ENCODE peak calls at places on chromosome 10, in five cellular contexts. G is Calu3, N is colonic mucosa, R is RWPE1, U is stomach. I is an unnamed sample.
A peak's percentile ranks its signal among the peaks of the same experiment; 100 is the strongest.

GRCh38 chr10:59143550-59143949 is 32.9 kb upstream of the PHYHIPL start:
- DNase-seq in R (no peak), G (no peak), N (no peak), U (no peak), I (no peak)

GRCh38 chr10:28569506-28570159 is 36.7 kb downstream of the WAC start:
- DNase-seq in G (no peak), U (no peak), N (no peak), R (peak; percentile 3), I (no peak)

GRCh38 chr10:71260622-71261325 is 48.4 kb downstream of the UNC5B start:
- DNase-seq in R (peak; percentile 72), G (no peak), N (no peak), U (no peak), I (peak; percentile 74)

GRCh38 chr10:995559-995926 is 7.3 kb downstream of the GTPBP4 start:
- DNase-seq in U (no peak), G (no peak), N (no peak), R (no peak), I (no peak)

GRCh38 chr10:7410800-7411670 is at the start of gene SFMBT2:
- DNase-seq in G (peak; percentile 44), R (peak; percentile 74), N (peak; percentile 42), U (peak; percentile 51), I (peak; percentile 83)

GRCh38 chr10:4013651-4014085 is 228.7 kb upstream of the KLF6 start:
- DNase-seq in N (peak; percentile 16), G (no peak), U (no peak), R (no peak), I (no peak)

GRCh38 chr10:79339266-79339665 is 8.0 kb upstream of the PPIF start:
- DNase-seq in N (no peak), R (no peak), G (no peak), U (no peak), I (peak; percentile 37)

GRCh38 chr10:28878236-28878970 is 201.1 kb downstream of the BAMBI start:
- DNase-seq in R (no peak), U (no peak), N (no peak), G (no peak), I (no peak)

GRCh38 chr10:64409349-64409748 is 888.1 kb downstream of the REEP3 start:
- DNase-seq in R (no peak), G (no peak), N (no peak), U (no peak), I (no peak)

GRCh38 chr10:77571490-77571889 is 66.1 kb downstream of the KCNMA1 start:
- DNase-seq in N (peak; percentile 64), R (no peak), G (no peak), U (peak; percentile 36), I (no peak)

GRCh38 chr10:100737359-100738054 is 7.9 kb upstream of the PAX2 start:
- DNase-seq in R (no peak), G (no peak), U (no peak), N (no peak), I (peak; percentile 51)

GRCh38 chr10:110739811-110740271 is 95.7 kb downstream of the RBM20 start:
- DNase-seq in U (no peak), R (no peak), G (no peak), N (no peak), I (no peak)

GRCh38 chr10:80580811-80581468 is 43.2 kb downstream of the SH2D4B start:
- DNase-seq in U (no peak), G (no peak), N (peak; percentile 6), R (no peak), I (no peak)

GRCh38 chr10:80187465-80188409 is 17.6 kb downstream of the ANXA11 start:
- DNase-seq in R (no peak), U (peak; percentile 62), G (no peak), N (peak; percentile 79), I (no peak)

GRCh38 chr10:100962346-100963080 is 6.8 kb upstream of the SEMA4G start:
- DNase-seq in N (no peak), U (no peak), R (no peak), G (no peak), I (no peak)

GRCh38 chr10:114576132-114576487 is 82.0 kb downstream of the ABLIM1 start:
- DNase-seq in U (no peak), N (no peak), G (no peak), R (peak; percentile 57), I (no peak)

GRCh38 chr10:7260412-7260900 is 150.4 kb downstream of the SFMBT2 start:
- DNase-seq in G (peak; percentile 26), U (no peak), N (peak; percentile 39), R (peak; percentile 85), I (no peak)

GRCh38 chr10:90481326-90481923 is 376.4 kb downstream of the HTR7 start:
- DNase-seq in R (no peak), G (no peak), U (no peak), N (no peak), I (no peak)

GRCh38 chr10:29702288-29703164 is 67.8 kb upstream of the SVIL start:
- DNase-seq in G (no peak), R (no peak), U (no peak), N (no peak), I (no peak)

GRCh38 chr10:8967004-8967530 is 912.6 kb downstream of the GATA3 start:
- DNase-seq in N (no peak), R (no peak), G (no peak), U (no peak), I (no peak)

GRCh38 chr10:59177031-59177861 is 803 bp downstream of the PHYHIPL start:
- DNase-seq in U (no peak), N (peak; percentile 22), G (peak; percentile 26), R (peak; percentile 65), I (no peak)

GRCh38 chr10:129329375-129330040 is 137.5 kb upstream of the MGMT start:
- DNase-seq in N (no peak), R (no peak), U (no peak), G (no peak), I (no peak)

GRCh38 chr10:6667679-6668270 is 87.7 kb upstream of the PRKCQ start:
- DNase-seq in N (peak; percentile 22), G (peak; percentile 53), R (peak; percentile 46), U (no peak), I (no peak)

GRCh38 chr10:62817763-62818425 is 1.7 kb upstream of the EGR2 start:
- DNase-seq in U (peak; percentile 81), G (peak; percentile 83), N (peak; percentile 72), R (peak; percentile 59), I (peak; percentile 92)
- TF ChIP-seq CTCF in U (no peak), G (peak; percentile 93), N (peak; percentile 82), R (peak; percentile 81), I (peak; percentile 88)

GRCh38 chr10:46787321-46787615 is 124.0 kb upstream of the PTPN20 start:
- DNase-seq in N (peak; percentile 33), U (no peak), R (peak; percentile 0), G (peak; percentile 57), I (no peak)
- TF ChIP-seq CTCF in N (peak; percentile 14), U (no peak), R (no peak), G (no peak), I (no peak)

DNA sequence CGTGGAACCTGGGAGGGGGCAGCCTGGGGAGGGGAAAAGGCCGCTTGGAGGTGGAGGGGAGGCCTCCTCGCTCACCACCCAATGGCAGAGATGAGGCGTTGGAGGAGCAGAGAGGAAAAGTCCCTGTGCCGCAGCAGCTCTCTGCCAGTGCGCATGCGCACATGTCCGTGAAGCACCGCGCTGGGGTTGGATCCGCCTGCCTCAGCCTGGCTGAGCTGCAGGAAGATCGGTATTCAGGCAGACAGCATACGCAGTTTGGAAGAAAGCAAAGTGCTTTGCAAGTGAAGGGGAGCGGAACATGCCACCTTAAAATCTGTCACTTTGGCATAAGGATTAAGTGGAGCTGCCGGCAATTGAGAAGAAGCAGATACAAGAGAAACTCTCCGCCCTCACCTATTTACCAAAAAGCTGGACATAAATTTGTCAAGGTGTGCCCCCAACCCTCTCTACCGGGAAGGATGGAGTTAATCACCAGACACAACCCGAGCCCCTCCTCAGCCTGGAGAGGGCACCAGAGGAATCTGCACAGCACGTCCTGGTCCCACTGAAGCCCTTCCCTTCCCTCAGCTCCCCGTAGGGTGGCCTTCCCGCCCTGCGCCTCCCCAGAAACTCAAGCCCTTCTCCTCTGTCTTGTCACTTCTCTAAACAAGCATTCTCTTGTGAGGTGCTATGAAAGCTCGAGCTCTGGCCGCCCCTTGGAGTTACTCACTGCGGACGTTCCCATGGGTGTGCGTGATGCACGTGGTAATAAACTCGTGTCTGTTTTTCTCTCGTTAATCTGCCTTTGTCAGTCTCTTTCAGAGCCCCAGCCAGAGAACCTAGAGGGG is 32.2 kb upstream of the TMEM72 start:
- DNase-seq in U (peak; percentile 86), R (peak; percentile 62), G (peak; percentile 80), N (peak; percentile 90), I (peak; percentile 91)
- TF ChIP-seq CTCF in U (no peak), R (no peak), G (no peak), N (no peak), I (no peak)

DNA sequence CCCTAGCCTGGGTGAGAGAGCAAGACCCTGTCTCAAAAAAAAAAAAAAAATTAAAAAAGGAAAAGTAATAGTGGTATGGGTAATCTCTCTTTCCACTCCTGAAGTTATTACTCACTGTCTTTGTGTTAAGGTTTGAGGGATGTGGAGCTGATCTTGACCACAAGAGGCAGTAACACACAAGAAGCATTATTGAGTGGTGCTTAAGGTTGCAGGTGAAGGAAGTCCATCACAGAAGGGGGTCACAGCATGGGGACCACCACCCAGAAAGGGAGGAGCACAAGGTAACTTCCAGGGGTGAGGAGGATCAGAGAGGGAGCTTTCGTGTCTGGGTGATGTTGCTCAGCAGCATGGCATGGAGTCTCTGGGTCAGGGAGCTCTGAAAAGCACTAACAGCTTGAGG is 100.2 kb upstream of the DNAJC1 start:
- DNase-seq in N (no peak), R (peak; percentile 31), U (no peak), G (no peak), I (no peak)
- TF ChIP-seq CTCF in N (no peak), R (no peak), U (no peak), G (no peak), I (peak; percentile 23)

I was measured in upper lobe of right lung.